ENCODE peak calls at places on chromosomes 1 and 21, in ten cellular contexts. A is CD4-positive, alpha-beta T cell; I is psoas muscle; C is adrenal gland; O is hepatocyte; Y is tibial artery; G is effector memory CD4-positive, alpha-beta T cell; V is GM23338; R is mammary epithelial cell; U is fibroblast of lung. W is an unnamed sample.

GRCh38 chr1:70431874-70432273 is 20.8 kb downstream of the CTH start:
- DNase-seq in G (no peak), Y (no peak), V (no peak), O (no peak), A (no peak), I (no peak), U (no peak), C (no peak), R (no peak), W (no peak)

GRCh38 chr21:33015091-33015490 is 10.6 kb upstream of the OLIG2 start:
- DNase-seq in I (no peak), R (no peak), U (no peak), O (no peak), G (no peak), Y (no peak), C (no peak), A (no peak), V (no peak), W (no peak)

GRCh38 chr1:164137273-164137947 is 421.6 kb upstream of the PBX1 start:
- DNase-seq in C (no peak), U (no peak), A (no peak), O (no peak), Y (no peak), G (no peak), I (no peak), V (no peak), R (no peak), W (no peak)

GRCh38 chr1:202811296-202812175 is 782 bp downstream of the PCAT6 start:
- DNase-seq in R (peak), C (peak), I (peak), G (no peak), A (no peak), U (peak), O (peak), Y (no peak), V (peak), W (no peak)

GRCh38 chr1:116380499-116381316 is 7.7 kb downstream of the ATP1A1 start:
- DNase-seq in Y (no peak), R (no peak), G (no peak), A (no peak), U (no peak), V (no peak), C (no peak), I (no peak), O (no peak), W (no peak)

GRCh38 chr1:33338495-33339211 is 17.8 kb upstream of the A3GALT2 start:
- DNase-seq in U (peak), R (peak), G (no peak), I (peak), A (no peak), O (peak), V (peak), C (no peak), Y (peak), W (no peak)

GRCh38 chr1:89952021-89952995 is 42.6 kb upstream of the ZNF326 start:
- DNase-seq in O (no peak), C (no peak), U (peak), A (no peak), V (peak), Y (no peak), G (no peak), R (no peak), I (no peak), W (no peak)

GRCh38 chr1:6157528-6158174 is 22.5 kb downstream of the CHD5 start:
- DNase-seq in R (peak), V (no peak), I (no peak), C (no peak), A (no peak), U (no peak), Y (no peak), O (peak), G (no peak), W (peak)

GRCh38 chr1:97674517-97674916 is 246.3 kb downstream of the DPYD start:
- DNase-seq in C (no peak), A (no peak), U (no peak), R (no peak), I (no peak), Y (no peak), V (no peak), O (no peak), G (no peak), W (no peak)

GRCh38 chr21:35476616-35477395 is 427.7 kb upstream of the RUNX1 start:
- DNase-seq in G (no peak), U (peak), V (no peak), O (no peak), Y (no peak), C (no peak), R (no peak), A (no peak), I (no peak), W (no peak)

GRCh38 chr1:73593379-73593778 is 604.6 kb downstream of the LRRIQ3 start:
- DNase-seq in U (peak), C (peak), I (no peak), V (peak), O (peak), Y (no peak), G (no peak), A (no peak), R (peak), W (peak)

GRCh38 chr1:48023488-48023887 is 26.3 kb upstream of the TRABD2B start:
- DNase-seq in C (no peak), Y (no peak), U (no peak), O (no peak), A (no peak), G (no peak), R (no peak), V (no peak), I (no peak), W (no peak)

GRCh38 chr1:227540170-227541098 is 22.9 kb upstream of the ZNF678 start:
- DNase-seq in C (no peak), G (no peak), U (no peak), A (no peak), O (no peak), V (no peak), R (no peak), I (no peak), Y (no peak), W (no peak)

GRCh38 chr21:34983680-34984086 is 65.4 kb downstream of the RUNX1 start:
- DNase-seq in A (no peak), G (peak), R (peak), V (no peak), Y (no peak), I (no peak), C (no peak), U (peak), O (no peak), W (no peak)

GRCh38 chr21:39332175-39332574 is 16.7 kb downstream of the HMGN1 start:
- DNase-seq in A (no peak), G (no peak), O (no peak), C (no peak), I (no peak), Y (no peak), U (no peak), R (no peak), V (peak), W (no peak)

GRCh38 chr1:203682401-203683383 is 56.1 kb downstream of the ATP2B4 start:
- DNase-seq in R (no peak), Y (no peak), O (no peak), G (peak), V (peak), U (no peak), I (no peak), A (peak), C (no peak), W (no peak)

GRCh38 chr1:151805066-151805820 is at the start of gene LINGO4:
- DNase-seq in I (no peak), A (no peak), O (no peak), U (no peak), G (no peak), V (no peak), Y (no peak), C (no peak), R (no peak), W (no peak)

GRCh38 chr1:93880731-93881130 is 1.7 kb upstream of the DNTTIP2 start:
- DNase-seq in O (no peak), V (no peak), A (no peak), R (no peak), Y (no peak), G (no peak), U (no peak), I (no peak), C (no peak), W (no peak)

GRCh38 chr1:228143480-228144212 is 3.6 kb downstream of the GUK1 start:
- DNase-seq in G (no peak), C (no peak), V (no peak), Y (no peak), I (no peak), U (no peak), R (no peak), O (no peak), A (no peak), W (no peak)

GRCh38 chr21:42366292-42367010 is at the start of gene TFF1:
- DNase-seq in G (no peak), Y (no peak), C (peak), O (peak), U (no peak), R (no peak), A (no peak), I (no peak), V (no peak), W (no peak)

GRCh38 chr1:228459091-228459993 is 27.8 kb upstream of the RNF187 start:
- DNase-seq in R (peak), O (peak), Y (peak), C (peak), G (peak), A (peak), I (peak), U (peak), V (peak), W (peak)

GRCh38 chr1:43572084-43572483 is 41.4 kb downstream of the PTPRF start:
- DNase-seq in C (no peak), G (no peak), V (no peak), R (no peak), U (no peak), Y (no peak), A (no peak), O (no peak), I (no peak), W (no peak)

GRCh38 chr1:32239335-32239734 is 7.7 kb upstream of the FAM167B start:
- DNase-seq in A (no peak), R (no peak), U (no peak), Y (no peak), V (peak), O (no peak), I (no peak), G (no peak), C (no peak), W (no peak)

GRCh38 chr1:110060034-110060661 is 10.3 kb downstream of the ALX3 start:
- DNase-seq in U (peak), G (peak), C (no peak), R (no peak), Y (no peak), A (peak), V (peak), O (peak), I (peak), W (no peak)

DNA sequence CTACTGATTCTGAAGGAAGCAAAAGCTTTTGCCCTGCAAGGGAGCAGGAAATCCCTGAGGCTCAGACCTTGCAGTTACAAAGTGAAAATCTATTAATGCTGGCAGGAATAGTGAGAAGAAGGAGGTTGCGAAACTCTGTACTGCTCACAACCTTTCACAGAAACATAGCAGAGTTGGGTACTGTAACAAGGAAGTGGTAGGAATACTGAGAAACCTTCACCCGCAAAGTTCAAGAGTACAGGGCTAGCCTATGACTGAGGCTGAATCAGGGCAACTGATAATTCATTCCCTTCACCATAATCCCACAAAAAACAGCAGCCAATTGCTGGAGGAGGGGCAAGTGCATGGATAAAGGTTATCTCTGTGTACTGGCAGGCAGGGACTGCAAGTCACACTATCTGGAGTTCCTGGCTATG is 23.9 kb upstream of the KCTD3 start:
- DNase-seq in Y (no peak), G (no peak), R (peak), C (peak), U (peak), O (peak), I (no peak), V (no peak), A (no peak), W (peak)
- H3K27ac ChIP-seq in Y (no peak), G (no peak), R (no peak), C (peak), U (no peak), O (peak), I (no peak), V (no peak), A (no peak), W (no peak)

GRCh38 chr1:24295547-24295946 is 23.6 kb upstream of the GRHL3 start:
- DNase-seq in C (no peak), A (no peak), R (no peak), G (no peak), O (no peak), Y (no peak), V (no peak), I (no peak), U (no peak), W (no peak)

GRCh38 chr1:24294757-24295371 is 24.3 kb upstream of the GRHL3 start:
- DNase-seq in O (peak), R (peak), G (no peak), C (peak), V (peak), U (peak), I (peak), Y (peak), A (no peak), W (peak)

GRCh38 chr1:24293392-24294227 is 25.5 kb upstream of the GRHL3 start:
- DNase-seq in R (peak), G (no peak), U (no peak), Y (no peak), A (no peak), I (no peak), O (no peak), V (no peak), C (no peak), W (no peak)

GRCh38 chr1:24292887-24293286 is 26.3 kb upstream of the GRHL3 start:
- DNase-seq in R (no peak), A (no peak), I (no peak), Y (no peak), U (no peak), G (no peak), O (no peak), C (no peak), V (no peak), W (no peak)

DNA sequence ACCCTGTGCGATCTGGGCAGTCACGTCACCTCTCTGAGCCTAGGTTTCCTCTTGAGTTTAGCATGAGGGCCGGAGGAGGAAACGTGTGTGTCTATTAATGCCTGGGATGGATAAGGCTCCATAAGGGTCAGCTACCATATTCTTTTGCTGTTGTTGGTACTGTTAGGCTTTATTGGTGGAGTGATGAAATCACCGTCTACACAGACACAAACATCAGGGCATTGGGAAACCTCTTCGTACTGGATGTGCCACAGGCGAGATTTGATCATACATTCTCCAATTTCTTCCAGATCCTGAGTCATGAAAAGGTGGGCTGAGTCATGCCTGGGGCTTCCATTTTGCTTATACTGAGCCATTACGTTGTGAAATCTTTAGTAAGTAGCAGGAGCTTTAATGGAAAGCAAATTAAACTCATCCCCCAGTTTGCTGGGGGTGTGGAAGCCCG is 24.9 kb upstream of the GRHL3 start:
- DNase-seq in Y (peak), U (peak), R (peak), I (peak), G (no peak), C (no peak), O (peak), A (no peak), V (no peak), W (peak)
- H3K27ac ChIP-seq in Y (peak), U (peak), R (peak), I (peak), G (no peak), C (no peak), O (peak), A (no peak), V (peak), W (peak)

GRCh38 chr1:235129774-235130570 is 1.3 kb upstream of the TOMM20 start:
- DNase-seq in C (no peak), G (no peak), V (peak), I (no peak), R (no peak), A (no peak), O (no peak), Y (no peak), U (no peak), W (no peak)

GRCh38 chr1:235128453-235129328 is at the start of gene TOMM20:
- DNase-seq in C (peak), G (peak), Y (peak), R (peak), U (peak), A (peak), I (peak), O (peak), V (peak), W (peak)

GRCh38 chr1:235131961-235132360 is 3.3 kb upstream of the TOMM20 start:
- DNase-seq in G (no peak), C (no peak), Y (no peak), U (no peak), A (no peak), O (no peak), I (no peak), R (no peak), V (no peak), W (no peak)

GRCh38 chr1:235133086-235133485 is 4.4 kb upstream of the TOMM20 start:
- DNase-seq in V (no peak), G (no peak), I (no peak), U (no peak), A (no peak), Y (no peak), R (no peak), C (no peak), O (no peak), W (no peak)

GRCh38 chr1:235130766-235131270 is 2.2 kb upstream of the TOMM20 start:
- DNase-seq in G (no peak), I (no peak), C (no peak), V (no peak), R (no peak), O (no peak), U (no peak), Y (no peak), A (no peak), W (no peak)
- H3K27ac ChIP-seq in G (no peak), I (no peak), C (no peak), V (peak), R (no peak), O (no peak), U (no peak), Y (no peak), A (no peak), W (no peak)

GRCh38 chr1:101079341-101079740 is 53.8 kb upstream of the DPH5 start:
- DNase-seq in A (no peak), R (no peak), I (no peak), Y (no peak), G (no peak), V (no peak), C (no peak), O (no peak), U (no peak), W (no peak)
- H3K27ac ChIP-seq in A (no peak), R (no peak), I (no peak), Y (no peak), G (no peak), V (no peak), C (no peak), O (no peak), U (no peak), W (no peak)

DNA sequence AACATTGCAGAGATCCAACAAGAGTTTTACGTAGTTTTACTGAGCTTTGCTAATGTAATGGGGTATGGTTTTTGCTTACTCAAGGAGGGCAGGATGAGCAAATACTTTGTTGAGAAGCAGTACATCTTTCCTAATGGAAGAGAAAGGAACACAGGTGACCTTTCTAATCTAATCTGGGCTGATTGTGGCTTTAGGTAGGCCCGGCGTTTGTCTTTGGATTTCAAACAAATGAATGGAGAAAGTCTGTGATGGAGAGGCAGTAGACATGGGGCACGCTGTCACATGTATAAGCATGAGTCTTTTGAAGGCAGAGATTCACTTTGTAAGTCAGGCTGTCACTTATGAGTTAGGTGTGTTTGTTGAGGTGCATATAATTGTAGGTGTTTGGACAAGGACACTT is 1.7 kb downstream of the PLEKHM2 start:
- DNase-seq in Y (no peak), O (no peak), V (no peak), G (no peak), U (peak), R (peak), A (no peak), C (no peak), I (no peak), W (no peak)
- H3K27ac ChIP-seq in Y (peak), O (peak), V (peak), G (no peak), U (no peak), R (no peak), A (no peak), C (peak), I (peak), W (peak)

GRCh38 chr1:53470155-53470554 is 11.0 kb downstream of the DMRTB1 start:
- DNase-seq in R (peak), C (peak), G (no peak), I (peak), O (peak), V (peak), Y (peak), A (no peak), U (peak), W (no peak)

GRCh38 chr1:53469373-53469772 is 10.2 kb downstream of the DMRTB1 start:
- DNase-seq in Y (no peak), R (no peak), C (no peak), V (peak), G (no peak), U (no peak), I (no peak), A (no peak), O (no peak), W (no peak)

GRCh38 chr1:53471000-53471399 is 11.8 kb downstream of the DMRTB1 start:
- DNase-seq in O (no peak), V (no peak), I (no peak), A (no peak), U (no peak), Y (no peak), G (no peak), R (no peak), C (no peak), W (no peak)

GRCh38 chr1:53468374-53468773 is 9.2 kb downstream of the DMRTB1 start:
- DNase-seq in V (no peak), Y (no peak), C (no peak), O (no peak), G (no peak), A (no peak), R (no peak), U (no peak), I (no peak), W (no peak)

DNA sequence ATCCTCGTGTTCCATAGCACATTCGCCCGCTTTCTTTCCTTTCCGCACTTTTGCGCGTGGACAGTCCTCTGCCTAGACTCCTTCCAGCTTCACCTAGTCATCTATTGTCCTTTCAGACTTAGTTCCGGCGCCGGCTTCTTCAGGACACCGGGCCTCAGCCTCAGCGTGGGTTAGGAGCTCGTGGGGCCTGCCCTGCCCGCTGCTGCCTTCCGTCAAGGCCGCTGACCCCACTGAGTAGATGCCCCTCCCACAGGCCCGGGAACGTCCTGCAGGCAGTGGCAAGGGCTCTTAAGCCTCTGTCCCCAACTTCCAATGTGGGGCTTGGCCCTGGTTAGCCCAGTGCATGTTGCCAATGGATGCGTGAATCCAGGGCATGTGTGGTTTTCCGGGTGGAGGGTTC is 11.4 kb downstream of the DMRTB1 start:
- DNase-seq in A (no peak), C (no peak), G (no peak), U (no peak), I (no peak), O (no peak), R (no peak), V (peak), Y (no peak), W (no peak)
- H3K27ac ChIP-seq in A (no peak), C (no peak), G (no peak), U (no peak), I (no peak), O (no peak), R (no peak), V (no peak), Y (no peak), W (no peak)

GRCh38 chr21:44980562-44981489 is 41.0 kb downstream of the SLX9 start:
- DNase-seq in G (no peak), I (no peak), V (no peak), C (no peak), O (no peak), U (no peak), Y (no peak), R (no peak), A (no peak), W (no peak)

GRCh38 chr21:44977616-44978340 is 37.9 kb downstream of the SLX9 start:
- DNase-seq in C (no peak), Y (no peak), R (no peak), O (no peak), A (no peak), I (no peak), U (no peak), G (no peak), V (no peak), W (no peak)

GRCh38 chr21:44983421-44984206 is 43.8 kb downstream of the SLX9 start:
- DNase-seq in U (no peak), I (peak), Y (no peak), V (no peak), G (no peak), C (peak), A (no peak), O (no peak), R (no peak), W (no peak)

GRCh38 chr21:44982558-44983244 is 42.9 kb downstream of the SLX9 start:
- DNase-seq in R (no peak), C (peak), I (peak), Y (peak), O (peak), A (no peak), G (no peak), U (peak), V (no peak), W (no peak)

GRCh38 chr21:44979687-44980561 is 40.1 kb downstream of the SLX9 start:
- DNase-seq in G (no peak), U (no peak), R (no peak), I (no peak), O (no peak), V (no peak), Y (no peak), A (no peak), C (no peak), W (no peak)
- H3K27ac ChIP-seq in G (no peak), U (no peak), R (no peak), I (no peak), O (no peak), V (peak), Y (peak), A (no peak), C (no peak), W (no peak)

W was measured in epithelial cell of prostate.